ENCODE peak calls at places on chromosomes 11 and 22, in four cellular contexts. One of them, this sample, is unnamed. For H3K9me3, the result is how much of the 10 kb centered on the place peaks cover.

GRCh38 chr22:37983860-37984791 is at the start of gene SOX10:
- DNase-seq in HepG2: no peak
- DNase-seq in GM12878: no peak
- DNase-seq in H1: peak
- DNase-seq in this sample: no peak

GRCh38 chr22:49208768-49209252 is 618.9 kb downstream of the BRD1 start:
- DNase-seq in HepG2: no peak
- DNase-seq in H1: peak
- DNase-seq in GM12878: no peak
- DNase-seq in this sample: no peak

GRCh38 chr22:43244385-43244784 is 57.5 kb upstream of the TTLL12 start:
- DNase-seq in H1: no peak
- DNase-seq in GM12878: no peak
- DNase-seq in HepG2: no peak
- DNase-seq in this sample: no peak

GRCh38 chr22:38027487-38027886 is 29.7 kb upstream of the PICK1 start:
- DNase-seq in HepG2: no peak
- DNase-seq in GM12878: no peak
- DNase-seq in H1: no peak
- DNase-seq in this sample: no peak

GRCh38 chr22:38180841-38181452 is 683 bp downstream of the PLA2G6 start:
- DNase-seq in HepG2: no peak
- DNase-seq in H1: no peak
- DNase-seq in GM12878: no peak
- DNase-seq in this sample: no peak

GRCh38 chr22:19120829-19121630 is 1.2 kb downstream of the DGCR2 start:
- DNase-seq in HepG2: peak
- DNase-seq in H1: no peak
- DNase-seq in GM12878: no peak
- DNase-seq in this sample: no peak

GRCh38 chr11:31060880-31061279 is 308.7 kb downstream of the DCDC1 start:
- DNase-seq in H1: no peak
- DNase-seq in GM12878: no peak
- DNase-seq in HepG2: peak
- DNase-seq in this sample: no peak

GRCh38 chr11:113168358-113168757 is 146.0 kb upstream of the TTC12 start:
- DNase-seq in H1: no peak
- DNase-seq in HepG2: no peak
- DNase-seq in GM12878: no peak
- DNase-seq in this sample: no peak

GRCh38 chr22:44033689-44034088 is 9.6 kb downstream of the PARVB start:
- DNase-seq in H1: no peak
- DNase-seq in HepG2: no peak
- DNase-seq in GM12878: no peak
- DNase-seq in this sample: no peak

GRCh38 chr11:72741429-72741833 is 10.8 kb downstream of the ARAP1 start:
- DNase-seq in H1: peak
- DNase-seq in GM12878: no peak
- DNase-seq in HepG2: peak
- DNase-seq in this sample: no peak

GRCh38 chr22:32444068-32444467 is 20.2 kb downstream of the BPIFC start:
- DNase-seq in H1: no peak
- DNase-seq in GM12878: no peak
- DNase-seq in HepG2: peak
- DNase-seq in this sample: no peak

GRCh38 chr22:37428649-37429586 is 1.6 kb upstream of the ELFN2 start:
- DNase-seq in H1: peak
- DNase-seq in HepG2: peak
- DNase-seq in GM12878: no peak
- DNase-seq in this sample: peak

GRCh38 chr22:48251629-48252028 is 1489.2 kb downstream of the TBC1D22A start:
- DNase-seq in GM12878: no peak
- DNase-seq in HepG2: no peak
- DNase-seq in H1: no peak
- DNase-seq in this sample: no peak

GRCh38 chr11:98155696-98156095 is 865.1 kb upstream of the CNTN5 start:
- DNase-seq in H1: no peak
- DNase-seq in GM12878: no peak
- DNase-seq in HepG2: no peak
- DNase-seq in this sample: no peak

GRCh38 chr11:69217276-69218105 is 61.8 kb downstream of the SMIM38 start:
- DNase-seq in HepG2: no peak
- DNase-seq in H1: peak
- DNase-seq in GM12878: no peak
- DNase-seq in this sample: no peak

GRCh38 chr22:35589071-35589735 is 27.9 kb downstream of the MB start:
- DNase-seq in H1: no peak
- DNase-seq in GM12878: no peak
- DNase-seq in HepG2: no peak
- DNase-seq in this sample: no peak

GRCh38 chr11:76987203-76987602 is 47.0 kb upstream of the B3GNT6 start:
- DNase-seq in HepG2: no peak
- DNase-seq in H1: no peak
- DNase-seq in GM12878: no peak
- DNase-seq in this sample: no peak

GRCh38 chr11:7604331-7604973 is 68.8 kb downstream of the CYB5R2 start:
- DNase-seq in HepG2: no peak
- DNase-seq in H1: no peak
- DNase-seq in GM12878: no peak
- DNase-seq in this sample: no peak

GRCh38 chr11:86193297-86194095 is 51.1 kb upstream of the EED start:
- DNase-seq in H1: peak
- DNase-seq in HepG2: peak
- DNase-seq in GM12878: peak
- DNase-seq in this sample: peak

GRCh38 chr11:93740031-93740801 is 1.1 kb downstream of the TAF1D start:
- DNase-seq in H1: no peak
- DNase-seq in GM12878: no peak
- DNase-seq in HepG2: peak
- DNase-seq in this sample: no peak

GRCh38 chr11:62104816-62105610 is 18.8 kb upstream of the INCENP start:
- DNase-seq in HepG2: no peak
- DNase-seq in GM12878: no peak
- DNase-seq in H1: no peak
- DNase-seq in this sample: no peak

GRCh38 chr11:95108671-95109551 is 19.3 kb downstream of the ENDOD1 start:
- DNase-seq in H1: no peak
- DNase-seq in GM12878: no peak
- DNase-seq in HepG2: no peak
- DNase-seq in this sample: no peak

GRCh38 chr22:20272700-20273099 is 4.6 kb upstream of the RTN4R start:
- DNase-seq in GM12878: no peak
- DNase-seq in H1: no peak
- DNase-seq in HepG2: no peak
- DNase-seq in this sample: no peak
- H3K9me3 ChIP-seq in GM12878: under half
- H3K9me3 ChIP-seq in H1: under half
- H3K9me3 ChIP-seq in HepG2: under half
- H3K9me3 ChIP-seq in this sample: under half

DNA sequence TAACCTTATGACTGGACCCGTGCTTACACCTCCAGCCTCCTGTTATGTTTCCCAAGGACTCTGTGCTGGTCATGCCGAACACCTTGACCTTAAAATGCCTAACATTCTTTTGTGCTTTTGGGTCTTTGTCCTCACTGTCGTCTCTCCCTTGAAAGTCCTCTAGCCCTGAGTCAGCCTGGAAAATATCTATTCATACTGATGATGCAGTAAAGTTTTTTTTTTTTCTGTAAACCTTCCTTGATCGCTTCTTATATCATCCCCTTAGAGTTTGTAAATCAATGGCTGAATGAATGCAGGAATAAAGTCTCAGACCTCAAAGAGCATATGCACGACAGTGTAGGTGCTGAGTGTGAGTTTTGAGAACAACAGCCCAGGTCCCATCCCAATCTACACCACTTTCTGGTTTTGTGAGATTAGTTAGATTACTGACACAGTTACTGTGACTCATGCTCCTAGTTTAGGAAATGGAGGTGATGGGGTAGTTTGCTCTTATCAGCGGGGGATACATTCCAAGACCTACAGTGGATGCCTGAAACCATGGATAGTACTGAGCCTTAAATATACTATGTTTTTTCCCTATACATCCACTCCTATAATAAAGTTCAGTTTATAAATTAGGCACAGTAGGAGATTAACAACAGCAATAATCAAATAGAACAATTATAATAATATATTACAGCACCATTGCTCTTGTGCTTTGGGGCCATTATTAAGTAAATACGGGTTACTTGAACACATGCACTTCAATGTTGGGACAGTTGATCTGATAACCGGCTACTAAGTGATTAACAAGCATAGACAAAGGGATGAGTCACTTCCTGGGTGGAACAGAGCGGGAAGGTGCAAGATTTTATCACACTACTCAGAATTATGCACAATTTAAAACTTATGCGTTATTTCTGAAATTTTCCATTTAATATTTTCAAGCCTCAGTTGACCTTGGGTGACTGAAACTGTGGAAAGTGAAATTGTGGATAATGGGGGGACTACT is 8.5 kb downstream of the TCN1 start:
- DNase-seq in HepG2: no peak
- DNase-seq in GM12878: no peak
- DNase-seq in H1: no peak
- DNase-seq in this sample: no peak
- TF ChIP-seq SUZ12 in HepG2: no peak
- TF ChIP-seq SUZ12 in GM12878: no peak
- TF ChIP-seq SUZ12 in H1: no peak
- TF ChIP-seq SUZ12 in this sample: no peak

GRCh38 chr11:74009230-74009547 is 304 bp upstream of the UCP3 start:
- DNase-seq in H1: no peak
- DNase-seq in GM12878: no peak
- DNase-seq in HepG2: no peak
- DNase-seq in this sample: no peak

GRCh38 chr11:74010306-74010981 is 1.6 kb upstream of the UCP3 start:
- DNase-seq in GM12878: no peak
- DNase-seq in HepG2: no peak
- DNase-seq in H1: no peak
- DNase-seq in this sample: no peak

GRCh38 chr11:74011360-74012071 is 2.6 kb upstream of the UCP3 start:
- DNase-seq in HepG2: no peak
- DNase-seq in H1: no peak
- DNase-seq in GM12878: peak
- DNase-seq in this sample: no peak

GRCh38 chr11:74008373-74009229 is at the start of gene UCP3:
- DNase-seq in H1: no peak
- DNase-seq in HepG2: no peak
- DNase-seq in GM12878: no peak
- DNase-seq in this sample: no peak

GRCh38 chr11:74009675-74010305 is 905 bp upstream of the UCP3 start:
- DNase-seq in H1: no peak
- DNase-seq in GM12878: no peak
- DNase-seq in HepG2: no peak
- DNase-seq in this sample: no peak
- TF ChIP-seq ZNF274 in H1: no peak
- TF ChIP-seq ZNF274 in GM12878: no peak
- TF ChIP-seq ZNF274 in HepG2: no peak
- TF ChIP-seq ZNF274 in this sample: no peak

DNA sequence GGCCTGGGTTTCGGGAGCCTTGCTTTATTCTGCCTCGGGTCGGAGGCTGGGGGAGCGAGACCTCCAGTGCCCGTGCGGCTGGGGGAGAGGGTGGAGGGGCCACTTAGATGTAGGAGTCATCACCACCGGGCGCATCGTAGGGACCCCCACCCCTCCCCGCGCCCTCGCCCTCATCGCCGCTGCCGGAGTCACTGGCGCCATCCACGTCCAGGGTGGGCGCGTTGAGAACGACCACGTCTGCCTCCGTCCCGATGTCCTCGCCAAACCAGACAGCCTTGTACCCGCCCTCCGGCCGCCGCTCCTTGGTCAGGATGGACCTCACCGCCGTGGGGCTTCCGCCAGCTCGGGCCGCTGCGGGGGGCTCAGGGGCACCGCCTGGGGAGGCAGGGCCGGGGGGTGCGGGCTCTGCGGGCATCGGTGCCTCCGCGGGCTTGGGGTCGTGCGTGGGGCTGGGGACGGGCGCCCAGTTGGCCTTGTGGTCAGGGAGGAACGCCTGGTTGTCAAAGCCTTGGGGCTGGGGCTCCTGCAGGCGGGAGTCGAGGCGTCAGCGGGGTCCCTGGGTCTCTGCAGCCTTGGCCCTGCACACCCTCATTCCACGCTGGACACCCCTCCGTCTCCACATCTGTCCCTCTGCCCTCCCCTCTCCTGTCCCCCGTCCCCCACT is 1.6 kb upstream of the IRF7 start:
- DNase-seq in H1: peak
- DNase-seq in GM12878: no peak
- DNase-seq in HepG2: no peak
- DNase-seq in this sample: no peak
- H3K9me3 ChIP-seq in H1: under half
- H3K9me3 ChIP-seq in GM12878: under half
- H3K9me3 ChIP-seq in HepG2: under half
- H3K9me3 ChIP-seq in this sample: under half

DNA sequence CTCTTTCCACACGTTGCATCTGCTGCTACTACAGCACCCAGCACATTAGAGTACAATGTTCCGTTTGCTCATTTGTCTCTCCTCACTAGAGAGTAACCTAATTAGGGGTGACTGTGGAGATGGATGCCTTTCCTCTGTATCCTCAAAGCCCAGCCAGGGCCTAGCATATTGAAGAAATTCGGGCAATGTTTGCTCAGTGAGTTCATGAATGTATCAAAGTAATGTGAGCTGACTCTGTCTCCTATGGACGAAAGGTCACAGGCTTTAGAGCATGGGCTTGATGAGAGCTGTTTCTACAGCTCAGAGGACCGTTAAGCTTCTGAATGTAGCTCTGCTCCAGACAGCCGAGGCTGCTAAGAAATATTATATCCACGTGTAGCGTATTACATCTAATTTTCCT is 67.5 kb downstream of the C11orf58 start:
- DNase-seq in H1: no peak
- DNase-seq in GM12878: no peak
- DNase-seq in HepG2: peak
- DNase-seq in this sample: no peak
- TF ChIP-seq SUZ12 in H1: no peak
- TF ChIP-seq SUZ12 in GM12878: no peak
- TF ChIP-seq SUZ12 in HepG2: no peak
- TF ChIP-seq SUZ12 in this sample: no peak

GRCh38 chr22:39349967-39350802 is at the start of gene SYNGR1:
- DNase-seq in H1: no peak
- DNase-seq in HepG2: no peak
- DNase-seq in GM12878: no peak
- DNase-seq in this sample: no peak
- TF ChIP-seq ZNF274 in H1: no peak
- TF ChIP-seq ZNF274 in HepG2: no peak
- TF ChIP-seq ZNF274 in GM12878: no peak
- TF ChIP-seq ZNF274 in this sample: no peak

DNA sequence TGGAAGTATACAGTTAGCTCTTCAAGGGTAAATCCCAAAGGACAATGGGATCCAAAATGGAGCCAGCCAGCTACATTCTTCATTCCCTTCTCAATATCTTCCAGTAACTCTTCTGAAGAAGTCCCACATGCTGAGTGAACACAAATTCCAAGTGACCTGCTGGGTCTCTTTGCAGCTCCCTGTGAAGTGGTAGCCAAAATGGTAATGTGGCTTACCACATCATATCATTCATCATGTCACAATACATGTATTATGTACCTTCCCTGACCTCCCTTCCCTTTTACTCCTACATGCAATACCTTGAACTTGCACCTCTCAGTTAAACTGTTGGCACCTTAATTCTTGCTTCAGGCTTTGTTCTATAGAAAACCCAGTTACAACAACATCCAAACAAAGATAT is 80.7 kb upstream of the CD44 start:
- DNase-seq in HepG2: no peak
- DNase-seq in GM12878: no peak
- DNase-seq in H1: no peak
- DNase-seq in this sample: no peak
- H3K9me3 ChIP-seq in HepG2: under half
- H3K9me3 ChIP-seq in GM12878: under half
- H3K9me3 ChIP-seq in H1: under half
- H3K9me3 ChIP-seq in this sample: under half

This sample was measured in NT2/D1.